ENCODE peak calls at places on chromosomes 7 and 10, in six cellular contexts. B is lower leg skin, N is endothelial cell, I is AG04450, P is left ventricle myocardium inferior, G is GM20000. C is an unnamed sample.

GRCh38 chr7:18117482-18117881 is 89.8 kb upstream of the PRPS1L1 start:
- DNase-seq in N (no peak), G (no peak), I (peak; percentile 8), P (no peak), B (no peak), C (no peak)

GRCh38 chr7:41964849-41965745 is 262.2 kb upstream of the INHBA start:
- DNase-seq in P (no peak), G (no peak), I (no peak), B (peak; percentile 82), N (no peak), C (no peak)

GRCh38 chr7:2032030-2032875 is 200.5 kb downstream of the MAD1L1 start:
- DNase-seq in N (no peak), B (peak; percentile 81), P (peak; percentile 56), G (no peak), I (no peak), C (peak; percentile 83)

GRCh38 chr7:47574473-47575328 is 7.2 kb downstream of the TNS3 start:
- DNase-seq in G (no peak), P (no peak), N (no peak), B (no peak), I (no peak), C (no peak)

GRCh38 chr10:100373298-100374136 is 26.5 kb downstream of the SCD start:
- DNase-seq in B (peak; percentile 99), P (peak; percentile 96), G (peak; percentile 89), I (peak; percentile 98), N (peak; percentile 94), C (peak; percentile 99)

GRCh38 chr10:6052247-6053221 is 9.6 kb downstream of the IL2RA start:
- DNase-seq in N (no peak), I (no peak), B (peak; percentile 80), G (no peak), P (no peak), C (no peak)

GRCh38 chr7:5296627-5297226 is 14.0 kb downstream of the SLC29A4 start:
- DNase-seq in N (peak; percentile 79), G (peak; percentile 81), P (no peak), I (no peak), B (no peak), C (no peak)

GRCh38 chr7:139820089-139820488 is 9.0 kb upstream of the TBXAS1 start:
- DNase-seq in G (no peak), B (peak; percentile 43), N (no peak), P (no peak), I (no peak), C (no peak)

GRCh38 chr7:152588350-152588749 is 87.6 kb downstream of the XRCC2 start:
- DNase-seq in G (no peak), B (peak; percentile 7), N (no peak), P (no peak), I (peak; percentile 23), C (no peak)

GRCh38 chr10:6716521-6716920 is 136.4 kb upstream of the PRKCQ start:
- DNase-seq in G (no peak), I (no peak), B (no peak), N (no peak), P (no peak), C (no peak)

GRCh38 chr10:48605786-48606529 is 1.1 kb upstream of the ARHGAP22 start:
- DNase-seq in N (no peak), B (peak; percentile 34), G (no peak), I (no peak), P (no peak), C (no peak)

GRCh38 chr7:157678503-157678902 is 341.7 kb downstream of the DNAJB6 start:
- DNase-seq in P (no peak), G (no peak), N (no peak), I (no peak), B (peak; percentile 48), C (no peak)

GRCh38 chr10:133143200-133143533 is 16.9 kb upstream of the KNDC1 start:
- DNase-seq in G (no peak), P (peak; percentile 8), N (no peak), B (no peak), I (no peak), C (peak; percentile 73)

GRCh38 chr7:74355091-74355490 is 65.9 kb downstream of the CLIP2 start:
- DNase-seq in B (no peak), I (peak; percentile 49), P (no peak), G (no peak), N (no peak), C (no peak)

DNA sequence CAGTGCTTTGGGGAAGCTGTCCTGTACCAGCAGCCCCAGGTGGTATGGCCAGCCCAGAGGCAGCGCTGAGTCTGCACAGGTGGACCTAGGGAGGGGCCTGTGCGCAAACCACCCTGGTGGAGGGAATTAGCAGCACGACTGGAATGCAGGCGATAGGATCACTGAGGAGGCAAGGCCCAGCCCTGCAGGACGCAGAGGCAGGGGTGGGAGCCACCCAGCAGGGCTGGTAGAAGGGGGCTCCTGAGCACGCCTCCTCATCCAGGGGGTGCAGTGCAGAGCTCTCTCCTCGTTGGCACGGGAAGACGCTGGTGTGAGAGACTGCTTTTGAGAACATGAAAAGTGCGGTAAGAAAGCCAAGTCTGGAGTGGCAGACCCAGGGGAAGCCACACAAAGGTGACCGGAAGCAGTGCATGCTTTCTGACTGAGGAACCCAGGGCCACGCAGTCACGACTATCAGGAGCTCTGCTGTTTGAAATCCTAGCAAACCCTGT is 6.0 kb downstream of the FXYD4 start:
- DNase-seq in B (no peak), P (no peak), I (no peak), G (no peak), N (no peak), C (peak; percentile 73)
- TF ChIP-seq CTCF in B (no peak), P (no peak), I (peak; percentile 2), G (no peak), N (no peak), C (peak; percentile 22)

GRCh38 chr7:154640266-154640865 is 362.6 kb downstream of the PAXIP1 start:
- DNase-seq in I (no peak), B (no peak), P (no peak), N (peak; percentile 36), G (no peak), C (no peak)
- TF ChIP-seq CTCF in I (no peak), B (no peak), P (no peak), N (no peak), G (no peak), C (no peak)

GRCh38 chr7:158829021-158829341 is 328 bp downstream of the ESYT2 start:
- DNase-seq in P (no peak), N (peak; percentile 56), G (peak; percentile 84), B (no peak), I (peak; percentile 55), C (no peak)
- TF ChIP-seq CTCF in P (no peak), N (no peak), G (no peak), B (no peak), I (no peak), C (no peak)

DNA sequence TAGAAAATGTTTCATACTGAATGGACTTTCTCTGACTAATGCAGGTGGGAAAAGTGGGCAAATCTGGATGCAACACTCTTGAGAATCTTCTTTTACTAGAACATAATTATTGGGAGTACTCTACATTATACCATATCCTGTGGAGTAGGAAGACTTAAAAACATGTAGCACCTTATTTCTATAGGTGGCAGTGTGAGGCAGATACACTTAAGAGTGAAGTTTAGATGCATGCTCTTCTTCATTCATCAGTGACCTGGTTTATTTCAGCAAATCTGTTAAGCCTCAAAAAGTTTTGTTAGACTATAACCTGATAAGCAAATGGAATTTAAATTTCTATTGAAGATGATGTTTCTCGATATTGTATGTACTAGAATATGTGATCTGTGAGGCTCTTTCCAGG is 1087.1 kb upstream of the LRRN3 start:
- DNase-seq in N (no peak), I (no peak), G (no peak), B (no peak), P (no peak), C (no peak)
- TF ChIP-seq CTCF in N (no peak), I (no peak), G (no peak), B (no peak), P (no peak), C (peak; percentile 40)

GRCh38 chr10:23439452-23439919 is 611 bp downstream of the OTUD1 start:
- DNase-seq in N (peak; percentile 32), G (peak; percentile 71), P (peak; percentile 41), B (peak; percentile 89), I (no peak), C (no peak)

GRCh38 chr10:23439920-23440875 is 1.3 kb downstream of the OTUD1 start:
- DNase-seq in P (peak; percentile 29), B (no peak), N (peak; percentile 20), I (no peak), G (peak; percentile 67), C (no peak)

GRCh38 chr10:23437987-23438546 is 808 bp upstream of the OTUD1 start:
- DNase-seq in N (no peak), G (no peak), P (no peak), B (no peak), I (no peak), C (no peak)

GRCh38 chr10:23435378-23435777 is 3.5 kb upstream of the OTUD1 start:
- DNase-seq in I (no peak), N (no peak), G (no peak), B (no peak), P (no peak), C (no peak)

DNA sequence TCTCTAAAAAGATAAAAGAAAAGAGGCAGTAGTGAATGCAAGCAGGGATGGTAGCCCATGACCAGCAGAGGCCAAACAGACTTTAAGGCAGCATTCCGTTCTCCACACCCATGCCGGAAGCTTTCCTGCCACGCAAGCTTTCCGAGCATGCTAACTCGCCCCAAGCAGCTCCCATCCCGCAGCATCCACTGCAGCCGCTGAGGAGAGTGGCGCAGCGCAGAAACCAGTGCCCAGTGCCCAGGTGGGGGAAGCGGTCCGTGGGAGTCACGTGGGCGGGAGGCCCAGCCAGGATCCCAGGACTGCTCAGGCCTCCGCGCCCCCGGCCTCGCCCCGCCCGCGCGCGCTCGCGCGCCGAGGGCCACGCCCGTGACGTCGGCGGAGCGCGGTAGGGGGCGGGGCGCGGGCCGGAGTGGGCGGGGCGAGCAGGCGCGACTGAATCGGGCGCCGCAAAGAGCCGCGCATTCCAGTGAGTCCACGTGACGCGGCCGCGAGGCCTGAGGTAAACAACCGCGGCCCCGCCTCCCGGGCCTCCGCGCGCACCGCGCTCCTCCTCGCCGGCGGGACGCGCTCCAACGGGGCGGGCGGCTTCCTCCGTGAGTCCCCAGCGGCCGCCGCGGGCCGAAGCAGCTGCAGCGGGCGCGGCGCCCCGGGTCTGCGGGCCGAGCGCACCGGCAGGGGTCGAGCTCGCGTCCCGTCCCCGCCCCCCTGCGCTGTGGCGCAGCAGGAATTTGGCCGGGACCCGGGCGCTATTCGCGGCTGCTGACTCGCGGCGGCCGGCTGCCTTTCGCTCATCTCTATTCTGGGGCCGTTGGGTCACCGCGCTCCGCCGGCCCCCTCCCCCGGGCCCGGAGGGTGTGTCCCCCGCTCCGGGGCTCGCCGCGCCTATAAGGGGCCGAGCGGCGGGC is at the start of gene OTUD1:
- DNase-seq in G (peak; percentile 97), I (peak; percentile 77), B (peak; percentile 99), P (peak; percentile 97), N (peak; percentile 94), C (peak; percentile 97)
- TF ChIP-seq CTCF in G (no peak), I (peak; percentile 16), B (no peak), P (peak; percentile 35), N (no peak), C (peak; percentile 28)

GRCh38 chr7:142485617-142486226 is 227.9 kb upstream of the PRSS58 start:
- DNase-seq in G (no peak), I (no peak), P (no peak), N (peak; percentile 36), B (no peak), C (no peak)
- TF ChIP-seq CTCF in G (no peak), I (peak; percentile 46), P (peak; percentile 27), N (peak; percentile 41), B (no peak), C (peak; percentile 64)

C was measured in chondrocyte.